ENCODE peak calls at places on chromosomes 7 and 10, in eight cellular contexts. G, P, Y, K, E, J, F and I are unnamed samples.

GRCh38 chr10:79249156-79250121 is 97.8 kb upstream of the PPIF start:
- DNase-seq in F (no peak), E (no peak), K (no peak), Y (no peak), P (no peak), G (no peak), J (no peak), I (no peak)

GRCh38 chr7:107672183-107672582 is 11.6 kb downstream of the SLC26A4 start:
- DNase-seq in Y (no peak), E (no peak), J (no peak), K (no peak), F (no peak), G (no peak), P (no peak), I (no peak)

GRCh38 chr10:35942052-35942451 is 300.0 kb upstream of the FZD8 start:
- DNase-seq in E (peak), J (no peak), K (no peak), G (no peak), P (no peak), Y (no peak), F (no peak), I (no peak)

GRCh38 chr10:79490400-79491081 is 21.8 kb upstream of the EIF5AL1 start:
- DNase-seq in K (no peak), Y (no peak), E (no peak), G (no peak), P (no peak), F (peak), J (no peak), I (no peak)

GRCh38 chr7:111229181-111229740 is 138.3 kb downstream of the LRRN3 start:
- DNase-seq in K (no peak), J (no peak), E (no peak), P (no peak), Y (no peak), F (no peak), G (no peak), I (no peak)

GRCh38 chr7:100893910-100894763 is 1.6 kb downstream of the ACHE start:
- DNase-seq in G (no peak), E (no peak), P (no peak), Y (no peak), F (no peak), J (no peak), K (no peak), I (no peak)

GRCh38 chr7:3238525-3239210 is 62.4 kb upstream of the SDK1 start:
- DNase-seq in J (no peak), Y (no peak), G (no peak), F (no peak), E (no peak), P (no peak), K (no peak), I (no peak)

GRCh38 chr7:25456467-25457171 is 228.3 kb upstream of the NPVF start:
- DNase-seq in E (no peak), J (no peak), P (peak), Y (no peak), G (no peak), F (peak), K (no peak), I (no peak)

GRCh38 chr7:2860627-2861133 is 16.6 kb upstream of the GNA12 start:
- DNase-seq in F (no peak), G (no peak), E (no peak), J (no peak), Y (no peak), K (no peak), P (no peak), I (no peak)

GRCh38 chr10:96645191-96645721 is 58.4 kb upstream of the TM9SF3 start:
- DNase-seq in K (no peak), J (no peak), F (no peak), G (no peak), Y (no peak), E (no peak), P (no peak), I (no peak)

GRCh38 chr10:76127984-76128589 is 696.7 kb downstream of the LRMDA start:
- DNase-seq in Y (no peak), F (no peak), J (no peak), G (no peak), K (no peak), P (no peak), E (no peak), I (no peak)

GRCh38 chr10:55550241-55550640 is 749.2 kb upstream of the PCDH15 start:
- DNase-seq in K (no peak), F (no peak), P (no peak), E (no peak), G (no peak), J (no peak), Y (no peak), I (no peak)

GRCh38 chr7:123624527-123625183 is 23.0 kb downstream of the ASB15 start:
- DNase-seq in K (no peak), G (no peak), P (peak), F (no peak), J (peak), Y (peak), E (no peak), I (peak)